ENCODE peak calls at places on chromosomes 7 and 10, in ten cellular contexts. One of them, this sample, is unnamed.
A peak's percentile ranks its signal among the peaks of the same experiment; 100 is the strongest.

GRCh38 chr7:127591189-127591588 is 2.3 kb upstream of the FSCN3 start:
- DNase-seq in PC-9: no peak
- DNase-seq in mesothelial cell of epicardium: no peak
- DNase-seq in HCT116: no peak
- DNase-seq in KBM-7: no peak
- DNase-seq in adrenal gland: no peak
- DNase-seq in adipocyte: no peak
- DNase-seq in substantia nigra: no peak
- DNase-seq in activated CD8-positive, alpha-beta memory T cell treated with anti-CD3 and anti-CD28 coated beads, Interleukin-2, amount 50 U/mL, for 4 hours: no peak
- DNase-seq in nephron progenitor cell: no peak
- DNase-seq in this sample: no peak

GRCh38 chr7:25361388-25361787 is 133.1 kb upstream of the NPVF start:
- DNase-seq in adrenal gland: no peak
- DNase-seq in nephron progenitor cell: no peak
- DNase-seq in KBM-7: no peak
- DNase-seq in activated CD8-positive, alpha-beta memory T cell treated with anti-CD3 and anti-CD28 coated beads, Interleukin-2, amount 50 U/mL, for 4 hours: no peak
- DNase-seq in substantia nigra: no peak
- DNase-seq in adipocyte: no peak
- DNase-seq in PC-9: no peak
- DNase-seq in HCT116: no peak
- DNase-seq in mesothelial cell of epicardium: no peak
- DNase-seq in this sample: no peak

GRCh38 chr10:54869022-54869421 is 68.0 kb upstream of the PCDH15 start:
- DNase-seq in substantia nigra: no peak
- DNase-seq in KBM-7: no peak
- DNase-seq in HCT116: no peak
- DNase-seq in adrenal gland: no peak
- DNase-seq in adipocyte: no peak
- DNase-seq in PC-9: no peak
- DNase-seq in nephron progenitor cell: no peak
- DNase-seq in activated CD8-positive, alpha-beta memory T cell treated with anti-CD3 and anti-CD28 coated beads, Interleukin-2, amount 50 U/mL, for 4 hours: no peak
- DNase-seq in mesothelial cell of epicardium: no peak
- DNase-seq in this sample: no peak

GRCh38 chr7:34138483-34138882 is 233.1 kb downstream of the BMPER start:
- DNase-seq in nephron progenitor cell: no peak
- DNase-seq in adrenal gland: no peak
- DNase-seq in activated CD8-positive, alpha-beta memory T cell treated with anti-CD3 and anti-CD28 coated beads, Interleukin-2, amount 50 U/mL, for 4 hours: no peak
- DNase-seq in KBM-7: no peak
- DNase-seq in HCT116: no peak
- DNase-seq in substantia nigra: no peak
- DNase-seq in PC-9: no peak
- DNase-seq in mesothelial cell of epicardium: no peak
- DNase-seq in adipocyte: no peak
- DNase-seq in this sample: no peak

GRCh38 chr10:124417846-124418725 is 637 bp downstream of the OAT start:
- DNase-seq in nephron progenitor cell: peak; percentile 75
- DNase-seq in KBM-7: peak; percentile 69
- DNase-seq in mesothelial cell of epicardium: peak; percentile 65
- DNase-seq in adrenal gland: peak; percentile 65
- DNase-seq in PC-9: peak; percentile 52
- DNase-seq in adipocyte: peak; percentile 81
- DNase-seq in HCT116: no peak
- DNase-seq in substantia nigra: peak; percentile 45
- DNase-seq in activated CD8-positive, alpha-beta memory T cell treated with anti-CD3 and anti-CD28 coated beads, Interleukin-2, amount 50 U/mL, for 4 hours: peak; percentile 50
- DNase-seq in this sample: peak; percentile 52

GRCh38 chr7:10237306-10237705 is 736.4 kb upstream of the PHF14 start:
- DNase-seq in adrenal gland: no peak
- DNase-seq in adipocyte: no peak
- DNase-seq in nephron progenitor cell: no peak
- DNase-seq in PC-9: no peak
- DNase-seq in substantia nigra: no peak
- DNase-seq in mesothelial cell of epicardium: no peak
- DNase-seq in KBM-7: no peak
- DNase-seq in HCT116: peak; percentile 16
- DNase-seq in activated CD8-positive, alpha-beta memory T cell treated with anti-CD3 and anti-CD28 coated beads, Interleukin-2, amount 50 U/mL, for 4 hours: no peak
- DNase-seq in this sample: peak; percentile 68

GRCh38 chr7:153887756-153888591 is 164.2 kb upstream of the DPP6 start:
- DNase-seq in mesothelial cell of epicardium: no peak
- DNase-seq in KBM-7: no peak
- DNase-seq in adrenal gland: no peak
- DNase-seq in PC-9: no peak
- DNase-seq in substantia nigra: no peak
- DNase-seq in activated CD8-positive, alpha-beta memory T cell treated with anti-CD3 and anti-CD28 coated beads, Interleukin-2, amount 50 U/mL, for 4 hours: no peak
- DNase-seq in HCT116: no peak
- DNase-seq in adipocyte: no peak
- DNase-seq in nephron progenitor cell: peak; percentile 16
- DNase-seq in this sample: no peak

GRCh38 chr10:107741976-107742375 is 577.5 kb upstream of the SORCS1 start:
- DNase-seq in activated CD8-positive, alpha-beta memory T cell treated with anti-CD3 and anti-CD28 coated beads, Interleukin-2, amount 50 U/mL, for 4 hours: no peak
- DNase-seq in PC-9: no peak
- DNase-seq in adrenal gland: no peak
- DNase-seq in adipocyte: no peak
- DNase-seq in substantia nigra: no peak
- DNase-seq in HCT116: no peak
- DNase-seq in mesothelial cell of epicardium: no peak
- DNase-seq in nephron progenitor cell: no peak
- DNase-seq in KBM-7: no peak
- DNase-seq in this sample: no peak

GRCh38 chr7:5704534-5704922 is 76.9 kb downstream of the RNF216 start:
- DNase-seq in PC-9: peak; percentile 76
- DNase-seq in mesothelial cell of epicardium: peak; percentile 68
- DNase-seq in nephron progenitor cell: peak; percentile 69
- DNase-seq in adipocyte: peak; percentile 94
- DNase-seq in KBM-7: peak; percentile 88
- DNase-seq in activated CD8-positive, alpha-beta memory T cell treated with anti-CD3 and anti-CD28 coated beads, Interleukin-2, amount 50 U/mL, for 4 hours: peak; percentile 78
- DNase-seq in HCT116: peak; percentile 49
- DNase-seq in adrenal gland: peak; percentile 87
- DNase-seq in substantia nigra: peak; percentile 42
- DNase-seq in this sample: peak; percentile 85

GRCh38 chr7:30968747-30969603 is 5.2 kb downstream of the GHRHR start:
- DNase-seq in activated CD8-positive, alpha-beta memory T cell treated with anti-CD3 and anti-CD28 coated beads, Interleukin-2, amount 50 U/mL, for 4 hours: no peak
- DNase-seq in mesothelial cell of epicardium: no peak
- DNase-seq in HCT116: no peak
- DNase-seq in nephron progenitor cell: no peak
- DNase-seq in KBM-7: no peak
- DNase-seq in adrenal gland: no peak
- DNase-seq in substantia nigra: no peak
- DNase-seq in adipocyte: no peak
- DNase-seq in PC-9: no peak
- DNase-seq in this sample: no peak

This sample was measured in epithelial cell of esophagus.